ENCODE peak calls at places on chromosomes 6 and 20, in seven cellular contexts. H is SK-N-SH, P is GM12878, J is K562, W is HepG2, L is GM12891, M is H1. D is an unnamed sample.
A peak's percentile ranks its signal among the peaks of the same experiment; 100 is the strongest.

GRCh38 chr6:152651986-152652385 is 14.8 kb upstream of the SYNE1 start:
- DNase-seq in H (no peak), P (no peak), J (no peak), W (no peak), L (no peak), M (no peak), D (no peak)

GRCh38 chr6:147063469-147064031 is 140.7 kb upstream of the STXBP5 start:
- DNase-seq in H (no peak), P (no peak), J (no peak), W (peak; percentile 70), L (no peak), M (no peak), D (no peak)

GRCh38 chr6:169714178-169714577 is 10.1 kb downstream of the PHF10 start:
- DNase-seq in H (no peak), P (no peak), J (no peak), W (no peak), L (no peak), M (no peak), D (no peak)

GRCh38 chr6:119521251-119521650 is 171.7 kb upstream of the MAN1A1 start:
- DNase-seq in H (no peak), P (no peak), J (no peak), W (no peak), L (no peak), M (no peak), D (no peak)

GRCh38 chr6:113994934-113995342 is 24.0 kb upstream of the HDAC2 start:
- DNase-seq in H (peak; percentile 44), P (no peak), J (peak; percentile 56), W (peak; percentile 87), L (no peak), M (peak; percentile 51), D (peak; percentile 12)

GRCh38 chr20:47784599-47785320 is 521 bp downstream of the SULF2 start:
- DNase-seq in H (peak; percentile 67), P (no peak), J (no peak), W (peak; percentile 50), L (peak; percentile 25), M (peak; percentile 72), D (no peak)

GRCh38 chr6:144150673-144151009 is 324 bp downstream of the STX11 start:
- DNase-seq in H (no peak), P (no peak), J (peak; percentile 49), W (no peak), L (no peak), M (no peak), D (peak; percentile 23)

GRCh38 chr6:25863360-25863759 is 10.7 kb downstream of the SLC17A3 start:
- DNase-seq in H (no peak), P (no peak), J (no peak), W (peak; percentile 45), L (no peak), M (no peak), D (no peak)

GRCh38 chr6:87672641-87673040 is 29.4 kb downstream of the AKIRIN2 start:
- DNase-seq in H (no peak), P (no peak), J (no peak), W (peak; percentile 51), L (no peak), M (no peak), D (no peak)

GRCh38 chr6:87669051-87669450 is 33.0 kb downstream of the AKIRIN2 start:
- DNase-seq in H (no peak), P (no peak), J (no peak), W (no peak), L (no peak), M (no peak), D (no peak)

GRCh38 chr6:87673237-87673636 is 28.8 kb downstream of the AKIRIN2 start:
- DNase-seq in H (no peak), P (no peak), J (no peak), W (no peak), L (no peak), M (no peak), D (no peak)

GRCh38 chr6:87670707-87671106 is 31.3 kb downstream of the AKIRIN2 start:
- DNase-seq in H (no peak), P (no peak), J (no peak), W (no peak), L (no peak), M (no peak), D (no peak)

GRCh38 chr6:87671555-87672029 is 30.4 kb downstream of the AKIRIN2 start:
- DNase-seq in H (no peak), P (no peak), J (no peak), W (peak; percentile 97), L (no peak), M (no peak), D (no peak)
- TF ChIP-seq TAF1 in H (no peak), P (no peak), J (no peak), W (no peak), L (no peak), M (no peak), D (no peak)

DNA sequence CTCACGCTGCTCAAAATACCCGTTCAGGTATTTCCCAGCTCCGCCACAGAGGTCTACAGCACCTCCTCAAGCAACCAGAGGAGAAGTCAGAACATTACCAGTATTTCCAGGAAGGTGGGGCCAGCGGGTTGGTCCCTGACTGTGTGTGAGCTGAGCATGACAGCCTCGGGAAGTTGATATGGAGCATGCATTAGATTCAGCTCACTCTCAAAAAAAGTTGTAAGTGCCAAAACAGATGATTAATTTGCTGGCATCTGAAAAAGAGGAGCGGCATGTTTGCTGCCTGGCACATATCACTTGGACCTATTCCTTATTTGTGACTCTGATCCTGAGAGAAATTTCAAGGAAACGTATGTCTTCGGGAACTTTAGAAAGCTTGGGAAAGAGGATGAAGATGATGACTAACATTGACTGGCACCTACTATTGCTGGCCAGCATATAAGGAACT is 32.3 kb downstream of the ELOVL2 start:
- DNase-seq in H (no peak), P (no peak), J (peak; percentile 58), W (peak; percentile 80), L (no peak), M (no peak), D (no peak)
- TF ChIP-seq TAF1 in H (no peak), P (no peak), J (no peak), W (no peak), L (no peak), M (no peak), D (no peak)

GRCh38 chr6:4359108-4359710 is 223.8 kb upstream of the ECI2 start:
- DNase-seq in H (no peak), P (no peak), J (no peak), W (no peak), L (no peak), M (no peak), D (no peak)

GRCh38 chr6:4356899-4357659 is 221.7 kb upstream of the ECI2 start:
- DNase-seq in H (no peak), P (no peak), J (no peak), W (no peak), L (no peak), M (no peak), D (no peak)

GRCh38 chr6:4355241-4355640 is 219.9 kb upstream of the ECI2 start:
- DNase-seq in H (no peak), P (no peak), J (peak; percentile 26), W (no peak), L (no peak), M (no peak), D (no peak)

GRCh38 chr6:4360920-4361319 is 225.5 kb upstream of the ECI2 start:
- DNase-seq in H (no peak), P (no peak), J (no peak), W (no peak), L (no peak), M (no peak), D (no peak)

DNA sequence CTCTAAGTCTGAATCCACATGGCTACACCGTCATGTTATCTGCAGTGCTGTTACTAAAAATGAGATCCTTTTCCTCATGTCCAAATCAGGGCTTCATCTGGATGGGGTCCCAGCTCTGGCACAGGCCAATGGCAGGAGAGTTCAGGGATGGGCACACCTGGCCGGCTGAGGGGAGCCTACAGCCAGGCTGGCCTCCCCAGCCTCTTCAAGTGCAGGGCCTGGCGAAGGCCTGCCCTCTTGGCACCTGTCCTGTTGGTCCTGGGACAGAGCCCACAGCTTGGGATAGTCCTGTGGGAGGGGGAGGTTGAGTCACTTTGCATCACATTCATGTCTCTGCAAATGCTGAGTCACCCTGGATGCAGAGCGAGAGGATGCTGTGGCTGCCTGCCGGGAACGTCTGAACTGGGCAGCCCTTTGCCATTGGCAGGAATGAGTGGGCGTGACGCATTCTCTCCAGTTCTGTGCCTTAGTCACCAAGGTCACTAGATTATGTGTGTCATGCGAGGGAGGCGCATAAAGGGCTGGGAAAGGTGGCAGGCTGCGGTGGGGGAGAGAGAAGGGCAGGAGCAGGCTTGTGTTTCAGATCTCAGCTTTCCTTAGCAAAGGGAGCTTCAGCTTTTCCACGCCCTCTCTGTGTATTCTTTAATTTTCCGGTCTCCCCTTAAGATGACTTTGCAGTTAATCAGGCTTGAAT is 223.2 kb upstream of the ECI2 start:
- DNase-seq in H (peak; percentile 25), P (no peak), J (peak; percentile 85), W (peak; percentile 88), L (no peak), M (no peak), D (no peak)
- TF ChIP-seq TAF1 in H (peak; percentile 8), P (no peak), J (no peak), W (no peak), L (no peak), M (no peak), D (no peak)

GRCh38 chr6:83071707-83072106 is 4.2 kb downstream of the DOP1A start:
- DNase-seq in H (no peak), P (no peak), J (no peak), W (no peak), L (no peak), M (no peak), D (no peak)

GRCh38 chr6:83069633-83070032 is 2.2 kb downstream of the DOP1A start:
- DNase-seq in H (no peak), P (no peak), J (no peak), W (no peak), L (no peak), M (no peak), D (no peak)

GRCh38 chr6:83068628-83069027 is 1.2 kb downstream of the DOP1A start:
- DNase-seq in H (no peak), P (no peak), J (no peak), W (no peak), L (no peak), M (no peak), D (no peak)

GRCh38 chr6:83073620-83074019 is 6.1 kb downstream of the DOP1A start:
- DNase-seq in H (no peak), P (no peak), J (no peak), W (no peak), L (no peak), M (no peak), D (no peak)

DNA sequence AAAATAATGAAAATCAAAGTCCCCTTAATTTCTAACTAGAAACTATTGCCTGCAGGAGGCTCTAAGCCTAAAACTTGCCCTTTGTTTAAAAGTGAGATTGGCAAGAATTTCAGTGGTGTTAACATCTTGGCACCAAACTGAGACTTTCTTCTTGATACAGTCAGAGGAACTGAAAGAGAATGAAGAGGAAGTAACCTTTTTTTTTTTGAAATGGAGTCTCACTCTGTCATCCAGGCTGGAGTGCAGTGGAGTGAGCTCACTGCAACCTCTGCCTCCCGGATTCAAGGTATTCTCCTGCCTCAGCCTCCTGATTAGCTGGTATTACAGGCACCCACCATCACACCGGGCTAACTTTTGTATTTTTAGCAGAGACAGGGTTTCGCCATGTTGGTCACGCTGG is 3.6 kb downstream of the DOP1A start:
- DNase-seq in H (no peak), P (peak; percentile 60), J (no peak), W (no peak), L (no peak), M (no peak), D (no peak)
- TF ChIP-seq TAF1 in H (no peak), P (no peak), J (no peak), W (no peak), L (no peak), M (no peak), D (no peak)

GRCh38 chr6:126180585-126180984 is 159.3 kb upstream of the CENPW start:
- DNase-seq in H (no peak), P (peak; percentile 25), J (peak; percentile 33), W (peak; percentile 52), L (no peak), M (no peak), D (no peak)
- TF ChIP-seq TAF1 in H (no peak), P (no peak), J (no peak), W (no peak), L (no peak), M (no peak), D (no peak)

D was measured in GM12892.